ENCODE peak calls at places on chromosome X, in four cellular contexts. J, O, N and W are unnamed samples.

GRCh38 chrX:65697173-65697572 is 29.7 kb downstream of the MSN start:
- DNase-seq in N (no peak), O (no peak), J (no peak), W (no peak)

GRCh38 chrX:2401590-2402360 is 99.0 kb downstream of the DHRSX start:
- DNase-seq in J (no peak), N (no peak), O (peak), W (peak)

GRCh38 chrX:105502336-105502735 is 281.8 kb upstream of the TEX13A start:
- DNase-seq in N (no peak), O (no peak), J (no peak), W (no peak)

GRCh38 chrX:39728025-39728424 is 369.7 kb downstream of the BCOR start:
- DNase-seq in N (no peak), O (no peak), J (no peak), W (no peak)

GRCh38 chrX:79259073-79259689 is 108.0 kb downstream of the ITM2A start:
- DNase-seq in O (no peak), J (no peak), N (no peak), W (no peak)

GRCh38 chrX:65668362-65669310 is 1.2 kb downstream of the MSN start:
- DNase-seq in N (peak), O (no peak), J (peak), W (peak)

GRCh38 chrX:147550217-147550616 is 361.5 kb upstream of the FMR1 start:
- DNase-seq in O (peak), J (no peak), N (peak), W (no peak)

GRCh38 chrX:136768469-136769084 is 12.2 kb downstream of the ARHGEF6 start:
- DNase-seq in J (peak), N (no peak), O (no peak), W (peak)

GRCh38 chrX:15854080-15854655 is 445 bp downstream of the AP1S2 start:
- DNase-seq in J (peak), O (peak), N (peak), W (no peak)

GRCh38 chrX:140502491-140503229 is 2.2 kb downstream of the SOX3 start:
- DNase-seq in O (no peak), N (no peak), J (no peak), W (no peak)
- TF ChIP-seq EZH2 in O (no peak), N (peak), J (no peak), W (no peak)

GRCh38 chrX:46553935-46554334 is 8.7 kb upstream of the ZNF674 start:
- DNase-seq in O (no peak), N (no peak), J (no peak), W (no peak)

GRCh38 chrX:46551494-46552128 is 6.4 kb upstream of the ZNF674 start:
- DNase-seq in O (no peak), N (peak), J (no peak), W (no peak)

GRCh38 chrX:46559062-46559461 is 13.8 kb upstream of the ZNF674 start:
- DNase-seq in O (no peak), N (no peak), J (no peak), W (no peak)

GRCh38 chrX:46549914-46550313 is 4.7 kb upstream of the ZNF674 start:
- DNase-seq in J (no peak), N (no peak), O (no peak), W (no peak)

DNA sequence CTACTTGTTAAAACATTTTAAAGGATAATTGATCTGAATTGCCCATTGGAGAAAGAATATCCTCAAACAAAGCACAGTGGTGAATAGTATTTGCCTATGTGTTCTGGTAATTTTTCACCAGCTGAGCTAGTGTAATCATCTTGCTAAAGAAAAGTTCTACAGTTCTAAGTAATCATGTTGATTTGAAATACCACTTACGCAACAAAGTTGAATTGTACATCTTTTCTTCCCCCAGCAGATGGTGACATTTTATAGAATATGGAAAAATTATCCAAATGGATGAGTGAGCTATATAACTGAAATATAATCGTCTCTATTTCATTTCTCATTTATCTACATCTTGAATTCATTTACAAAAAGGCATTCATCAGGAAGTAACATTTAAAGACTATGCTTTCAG is 9.7 kb upstream of the ZNF674 start:
- DNase-seq in O (peak), J (no peak), N (no peak), W (no peak)
- TF ChIP-seq FOSL1 in O (no peak), J (no peak), N (no peak), W (no peak)

DNA sequence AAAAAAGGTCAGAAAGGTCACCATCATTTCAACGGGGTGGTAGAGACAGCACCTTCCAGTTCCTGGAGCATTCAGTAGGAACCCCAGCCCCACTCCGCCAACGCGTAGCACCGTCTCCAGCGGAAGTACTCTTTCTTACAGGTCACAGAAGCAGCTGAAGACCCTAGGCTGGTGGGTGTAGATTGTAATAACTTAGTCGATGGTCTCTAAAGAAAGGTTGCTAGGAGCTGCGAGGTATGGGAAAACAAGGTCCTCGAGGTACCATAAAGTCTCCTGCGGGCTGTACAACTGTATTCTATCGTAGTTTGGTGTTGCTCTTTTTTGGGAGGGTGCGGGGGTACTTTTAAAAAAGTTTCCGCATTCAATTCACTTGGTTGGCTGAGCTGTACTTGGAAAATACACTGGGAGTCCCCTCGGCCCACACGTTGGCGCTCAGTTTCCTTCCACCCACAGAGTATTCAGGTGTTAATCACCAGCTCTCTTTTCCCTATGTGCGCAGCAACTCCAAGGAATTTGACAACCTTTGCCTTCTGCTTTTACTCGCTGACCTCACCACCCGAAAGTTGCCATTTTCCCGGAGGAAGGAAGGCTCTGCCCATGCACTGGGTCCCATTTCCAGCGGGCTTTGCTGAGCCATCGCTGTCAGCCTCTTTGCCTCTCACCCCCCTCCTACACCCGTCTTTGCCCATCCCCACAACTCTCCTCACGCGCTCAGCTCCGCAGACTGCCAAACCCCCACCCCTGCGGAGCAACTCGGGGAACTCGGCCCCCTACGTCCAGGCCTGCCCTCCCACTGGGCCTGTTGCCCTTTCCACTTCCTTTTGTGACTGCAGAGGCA is 4.8 kb upstream of the SOX3 start:
- DNase-seq in J (no peak), O (no peak), N (no peak), W (no peak)
- TF ChIP-seq EZH2 in J (no peak), O (no peak), N (no peak), W (no peak)

DNA sequence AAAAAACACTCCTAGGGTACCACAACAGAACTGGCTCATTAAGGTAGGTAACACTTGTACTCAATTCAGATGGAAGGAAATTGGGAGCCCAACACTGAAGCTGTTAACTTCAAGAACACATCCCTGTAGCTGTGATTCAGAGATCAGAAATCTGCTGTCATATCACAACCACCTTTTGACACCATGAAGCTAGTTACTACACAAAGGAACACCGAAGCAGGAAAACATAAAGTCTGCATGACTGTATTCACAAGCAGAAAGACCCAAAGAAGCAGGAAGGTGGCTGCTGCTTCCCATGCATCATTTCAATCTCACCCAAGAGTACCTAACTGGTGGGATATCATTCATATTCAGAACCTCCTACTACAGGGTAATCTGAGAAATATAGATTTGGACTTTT is 7.7 kb downstream of the SMIM10L2A start:
- DNase-seq in N (no peak), J (no peak), O (no peak), W (no peak)
- TF ChIP-seq FOSL1 in N (no peak), J (no peak), O (no peak), W (no peak)

DNA sequence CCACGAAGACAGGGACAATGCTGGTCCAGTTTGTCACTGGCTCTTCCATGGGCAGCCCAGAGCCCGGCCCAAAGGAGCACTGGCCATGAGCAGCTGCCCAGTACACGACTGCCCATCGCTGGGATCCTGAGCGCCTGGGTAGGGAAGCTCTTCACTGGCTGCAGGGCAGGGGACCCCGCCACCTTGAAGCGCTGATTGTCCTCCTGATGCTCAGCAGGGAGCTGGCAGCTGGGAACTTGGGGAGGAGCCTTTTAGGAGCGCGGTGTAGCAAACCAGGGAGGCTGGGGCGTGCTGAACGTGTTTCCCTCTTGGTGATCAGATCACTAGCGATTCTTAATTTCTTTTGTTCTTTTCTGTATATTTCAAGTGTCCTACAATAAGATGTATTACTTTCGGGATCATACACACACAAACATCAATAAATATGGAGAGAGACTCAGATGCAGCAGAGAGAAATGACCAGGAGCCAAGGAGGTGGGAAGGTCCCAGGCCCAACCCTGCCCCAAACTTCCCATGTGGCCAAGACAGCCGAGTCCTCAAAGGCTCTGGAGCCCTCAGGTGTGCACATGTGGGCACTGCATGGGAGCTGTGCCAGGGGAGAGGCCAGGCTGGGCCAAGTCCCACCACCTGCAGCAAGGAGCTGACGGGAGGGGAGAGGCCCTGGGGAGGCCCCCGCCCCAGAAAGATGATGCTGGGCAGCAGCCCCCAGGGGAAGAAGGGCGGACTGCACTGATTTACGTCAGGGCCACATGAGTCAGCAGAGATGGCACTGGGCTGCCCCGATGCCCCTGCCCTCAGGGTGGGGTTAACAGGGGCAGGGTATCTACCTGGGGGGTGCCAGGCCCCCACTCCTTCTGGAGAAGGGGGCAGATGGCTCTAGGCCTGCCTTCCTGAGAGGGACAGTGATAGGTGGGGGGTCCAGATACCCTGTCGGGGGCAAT is 1.6 kb downstream of the L1CAM start:
- DNase-seq in O (no peak), J (no peak), N (no peak), W (peak)
- TF ChIP-seq EZH2 in O (no peak), J (no peak), N (no peak), W (no peak)